ENCODE peak calls at places on chromosomes 7 and 10, in four cellular contexts. X is A549, L is ovary, M is H1. T is an unnamed sample.

GRCh38 chr10:130003787-130004613 is 39.9 kb upstream of the EBF3 start:
- DNase-seq in X (no peak), M (no peak), L (no peak), T (no peak)

GRCh38 chr7:17027803-17028163 is 146.0 kb upstream of the AGR3 start:
- DNase-seq in M (no peak), X (no peak), L (no peak), T (no peak)

GRCh38 chr10:130666215-130666614 is 530.0 kb downstream of the GLRX3 start:
- DNase-seq in X (no peak), M (no peak), L (no peak), T (no peak)

GRCh38 chr7:66597472-66597871 is 31.2 kb upstream of the KCTD7 start:
- DNase-seq in L (no peak), M (no peak), X (no peak), T (no peak)

GRCh38 chr10:129446182-129446581 is 20.9 kb upstream of the MGMT start:
- DNase-seq in M (no peak), X (no peak), L (no peak), T (no peak)

GRCh38 chr7:139362302-139362701 is 2.6 kb downstream of the LUC7L2 start:
- DNase-seq in M (no peak), X (no peak), L (no peak), T (no peak)

GRCh38 chr7:25861704-25862253 is 290.2 kb upstream of the NFE2L3 start:
- DNase-seq in L (no peak), M (no peak), X (no peak), T (no peak)

GRCh38 chr7:90625562-90625961 is 29.4 kb downstream of the CDK14 start:
- DNase-seq in L (peak), M (no peak), X (no peak), T (no peak)

GRCh38 chr10:61994404-61995031 is 93.0 kb downstream of the ARID5B start:
- DNase-seq in X (no peak), M (no peak), L (no peak), T (no peak)

GRCh38 chr7:26348234-26348851 is 56.7 kb downstream of the SNX10 start:
- DNase-seq in M (no peak), X (no peak), L (no peak), T (no peak)

GRCh38 chr10:60139798-60140566 is 233.6 kb upstream of the CCDC6 start:
- DNase-seq in M (no peak), X (peak), L (no peak), T (no peak)

GRCh38 chr10:34474060-34474376 is 341.1 kb downstream of the PARD3 start:
- DNase-seq in X (peak), L (no peak), M (no peak), T (no peak)

GRCh38 chr10:61024801-61025201 is 80.8 kb upstream of the RHOBTB1 start:
- DNase-seq in L (no peak), M (no peak), X (peak), T (no peak)

GRCh38 chr7:42746226-42746625 is 165.6 kb downstream of the C7orf25 start:
- DNase-seq in L (no peak), M (no peak), X (no peak), T (no peak)

GRCh38 chr10:76303682-76304316 is 872.4 kb downstream of the LRMDA start:
- DNase-seq in M (peak), X (peak), L (peak), T (no peak)

GRCh38 chr7:70474639-70475234 is 657.2 kb upstream of the GALNT17 start:
- DNase-seq in L (no peak), X (no peak), M (no peak), T (no peak)

GRCh38 chr7:121442845-121443244 is 46.7 kb upstream of the FAM3C start:
- DNase-seq in L (no peak), X (no peak), M (no peak), T (no peak)

GRCh38 chr10:29472268-29473086 is 162.3 kb downstream of the SVIL start:
- DNase-seq in L (no peak), X (no peak), M (no peak), T (no peak)

GRCh38 chr10:68665841-68666240 is 55.2 kb upstream of the CCAR1 start:
- DNase-seq in X (no peak), M (no peak), L (no peak), T (no peak)

GRCh38 chr10:49161411-49161997 is 26.7 kb downstream of the TMEM273 start:
- DNase-seq in M (no peak), L (no peak), X (peak), T (no peak)

GRCh38 chr10:83765711-83766110 is 373.6 kb upstream of the GHITM start:
- DNase-seq in X (peak), M (no peak), L (no peak), T (no peak)

GRCh38 chr7:44630791-44631457 is 24.5 kb downstream of the OGDH start:
- DNase-seq in X (no peak), L (no peak), M (no peak), T (no peak)

GRCh38 chr10:110462308-110463095 is 35.2 kb upstream of the DUSP5 start:
- DNase-seq in L (no peak), M (no peak), X (no peak), T (no peak)

DNA sequence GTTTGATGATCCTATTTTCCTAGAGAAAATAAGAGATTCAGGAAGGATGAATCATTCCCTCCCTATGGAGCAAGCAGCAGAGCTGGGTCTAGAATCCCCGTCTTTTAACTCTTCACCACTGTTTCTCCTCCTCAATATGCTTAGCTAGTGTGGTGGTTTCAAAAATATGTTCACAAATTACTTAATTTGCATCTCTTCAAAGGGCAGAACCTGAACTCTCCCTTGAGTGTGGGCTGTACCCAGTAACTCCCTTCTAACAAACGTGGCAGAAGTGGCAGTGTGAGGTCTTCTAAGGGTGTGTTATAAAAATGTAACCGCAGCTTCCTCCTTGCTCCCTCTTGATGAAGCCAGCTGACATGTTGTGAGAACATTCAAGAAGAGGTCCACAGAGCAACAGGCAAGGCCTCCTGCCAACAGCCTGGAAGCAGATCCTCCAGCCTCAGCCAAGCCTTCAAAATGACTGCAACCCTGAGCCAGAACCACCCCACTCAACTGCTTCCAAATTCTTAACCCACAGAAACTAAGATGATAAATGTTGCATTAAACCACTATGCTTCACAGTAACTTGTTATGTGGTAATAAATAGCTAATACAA is 36.6 kb downstream of the SRPK2 start:
- DNase-seq in X (no peak), M (no peak), L (peak), T (peak)
- TF ChIP-seq POLR2A in X (no peak), M (no peak), L (no peak), T (no peak)

GRCh38 chr7:105389889-105390288 is 1.2 kb upstream of the SRPK2 start:
- DNase-seq in X (no peak), M (no peak), L (no peak), T (no peak)

GRCh38 chr7:105387621-105388372 is 924 bp downstream of the SRPK2 start:
- DNase-seq in M (peak), X (peak), L (peak), T (peak)

GRCh38 chr7:105388373-105389089 is at the start of gene SRPK2:
- DNase-seq in L (peak), X (peak), M (peak), T (peak)

GRCh38 chr7:105391429-105391828 is 2.7 kb upstream of the SRPK2 start:
- DNase-seq in X (no peak), L (no peak), M (no peak), T (no peak)

GRCh38 chr7:105389090-105389650 is 449 bp upstream of the SRPK2 start:
- DNase-seq in L (no peak), X (peak), M (peak), T (peak)
- TF ChIP-seq CTCF in L (no peak), X (no peak), M (no peak), T (no peak)

DNA sequence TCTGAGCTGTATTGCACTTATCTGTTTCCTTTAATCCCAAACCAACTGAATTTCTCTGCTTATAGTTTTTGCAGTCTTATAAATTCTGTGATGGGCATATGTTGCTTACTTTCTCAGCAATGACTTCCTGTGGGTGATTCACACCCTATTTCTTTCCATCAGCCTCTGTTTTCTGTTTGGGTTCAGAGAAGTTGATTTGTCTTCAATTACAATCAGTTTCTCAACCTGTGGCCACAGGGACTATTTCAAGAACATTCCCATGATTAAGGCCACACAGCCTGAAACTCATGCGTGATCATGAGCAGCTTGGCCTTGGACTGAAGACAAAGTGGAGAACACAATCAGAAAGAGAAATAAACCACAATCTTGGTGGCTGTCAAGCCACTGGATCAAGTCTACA is 1174.6 kb upstream of the C7orf33 start:
- DNase-seq in X (no peak), M (no peak), L (no peak), T (no peak)
- TF ChIP-seq EP300 in X (no peak), M (no peak), L (no peak), T (no peak)

GRCh38 chr10:75201793-75202307 is 8.7 kb upstream of the VDAC2 start:
- DNase-seq in X (peak), L (no peak), M (no peak), T (peak)
- TF ChIP-seq POLR2A in X (no peak), L (no peak), M (no peak), T (no peak)

GRCh38 chr7:142535123-142535779 is 214.0 kb upstream of the PRSS1 start:
- DNase-seq in X (peak), L (no peak), M (peak), T (no peak)
- TF ChIP-seq CTCF in X (peak), L (no peak), M (peak), T (peak)

GRCh38 chr10:119359025-119359424 is 151.7 kb downstream of the GRK5 start:
- DNase-seq in M (no peak), L (no peak), X (no peak), T (no peak)

GRCh38 chr10:119358140-119358512 is 150.8 kb downstream of the GRK5 start:
- DNase-seq in X (no peak), L (no peak), M (no peak), T (no peak)

GRCh38 chr10:119357389-119358139 is 150.2 kb downstream of the GRK5 start:
- DNase-seq in X (no peak), L (no peak), M (no peak), T (no peak)

GRCh38 chr10:119360181-119360921 is 153.0 kb downstream of the GRK5 start:
- DNase-seq in X (peak), L (peak), M (no peak), T (no peak)

GRCh38 chr10:119358567-119358966 is 151.2 kb downstream of the GRK5 start:
- DNase-seq in M (no peak), X (no peak), L (no peak), T (no peak)
- TF ChIP-seq EP300 in M (no peak), X (no peak), L (no peak), T (no peak)

GRCh38 chr7:98211221-98211675 is at the start of gene BHLHA15:
- DNase-seq in M (no peak), L (peak), X (no peak), T (peak)
- TF ChIP-seq POLR2A in M (no peak), L (no peak), X (no peak), T (no peak)

DNA sequence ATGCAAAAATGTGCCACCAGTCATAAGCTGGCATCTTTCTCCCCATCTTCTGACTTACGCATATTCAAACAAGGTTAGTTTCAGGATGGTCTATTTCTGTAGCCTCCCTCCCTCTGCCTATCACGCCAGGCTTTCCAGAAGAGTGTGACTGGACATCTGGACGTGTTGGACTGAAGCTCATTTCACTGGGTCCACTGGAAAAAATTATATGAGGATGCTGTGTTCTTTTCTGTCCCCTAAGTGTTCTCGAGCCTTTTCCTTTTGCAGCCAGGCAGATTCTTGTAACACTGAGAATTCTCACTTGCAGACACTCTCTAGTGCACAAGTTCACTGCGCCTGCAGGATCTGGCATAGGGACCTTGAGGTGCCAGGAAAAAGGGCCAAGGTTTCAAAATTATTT is 170.2 kb downstream of the BMPER start:
- DNase-seq in X (no peak), L (no peak), M (no peak), T (no peak)
- TF ChIP-seq CTCF in X (no peak), L (no peak), M (no peak), T (no peak)

T was measured in suprapubic skin.